ENCODE peak calls at places on chromosomes 11 and 22, in nine cellular contexts. One of them, this sample, is unnamed.

GRCh38 chr22:49206281-49206680 is 621.4 kb downstream of the BRD1 start:
- DNase-seq in IMR-90: no peak
- DNase-seq in SHP77: no peak
- DNase-seq in CD4-positive, alpha-beta T cell: no peak
- DNase-seq in midbrain: no peak
- DNase-seq in iris pigment epithelial cell: no peak
- DNase-seq in upper lobe of right lung: peak; percentile 48
- DNase-seq in brain microvascular endothelial cell: no peak
- DNase-seq in activated CD8-positive, alpha-beta T cell treated with anti-CD3 and anti-CD28 coated beads, Interleukin-2, amount 10 ng/mL, durations not matched to agents 7 days and 5 days: no peak
- DNase-seq in this sample: no peak

GRCh38 chr11:20638074-20638473 is 31.3 kb upstream of the NELL1 start:
- DNase-seq in CD4-positive, alpha-beta T cell: no peak
- DNase-seq in iris pigment epithelial cell: no peak
- DNase-seq in activated CD8-positive, alpha-beta T cell treated with anti-CD3 and anti-CD28 coated beads, Interleukin-2, amount 10 ng/mL, durations not matched to agents 7 days and 5 days: no peak
- DNase-seq in brain microvascular endothelial cell: no peak
- DNase-seq in upper lobe of right lung: no peak
- DNase-seq in IMR-90: no peak
- DNase-seq in midbrain: no peak
- DNase-seq in SHP77: no peak
- DNase-seq in this sample: no peak

GRCh38 chr11:121777056-121777455 is 324.3 kb upstream of the SORL1-AS1 start:
- DNase-seq in CD4-positive, alpha-beta T cell: no peak
- DNase-seq in SHP77: no peak
- DNase-seq in IMR-90: no peak
- DNase-seq in upper lobe of right lung: no peak
- DNase-seq in brain microvascular endothelial cell: no peak
- DNase-seq in iris pigment epithelial cell: no peak
- DNase-seq in activated CD8-positive, alpha-beta T cell treated with anti-CD3 and anti-CD28 coated beads, Interleukin-2, amount 10 ng/mL, durations not matched to agents 7 days and 5 days: no peak
- DNase-seq in midbrain: no peak
- DNase-seq in this sample: no peak

GRCh38 chr22:46364341-46365165 is 29.0 kb downstream of the TRMU start:
- DNase-seq in SHP77: no peak
- DNase-seq in activated CD8-positive, alpha-beta T cell treated with anti-CD3 and anti-CD28 coated beads, Interleukin-2, amount 10 ng/mL, durations not matched to agents 7 days and 5 days: no peak
- DNase-seq in brain microvascular endothelial cell: no peak
- DNase-seq in upper lobe of right lung: no peak
- DNase-seq in IMR-90: no peak
- DNase-seq in midbrain: no peak
- DNase-seq in CD4-positive, alpha-beta T cell: no peak
- DNase-seq in iris pigment epithelial cell: no peak
- DNase-seq in this sample: no peak

GRCh38 chr22:19258371-19258770 is 33.1 kb downstream of the CLTCL1 start:
- DNase-seq in activated CD8-positive, alpha-beta T cell treated with anti-CD3 and anti-CD28 coated beads, Interleukin-2, amount 10 ng/mL, durations not matched to agents 7 days and 5 days: no peak
- DNase-seq in IMR-90: no peak
- DNase-seq in upper lobe of right lung: no peak
- DNase-seq in iris pigment epithelial cell: no peak
- DNase-seq in brain microvascular endothelial cell: no peak
- DNase-seq in midbrain: no peak
- DNase-seq in SHP77: no peak
- DNase-seq in CD4-positive, alpha-beta T cell: no peak
- DNase-seq in this sample: no peak

GRCh38 chr11:113974741-113975470 is at the start of gene HTR3A:
- DNase-seq in brain microvascular endothelial cell: no peak
- DNase-seq in activated CD8-positive, alpha-beta T cell treated with anti-CD3 and anti-CD28 coated beads, Interleukin-2, amount 10 ng/mL, durations not matched to agents 7 days and 5 days: no peak
- DNase-seq in iris pigment epithelial cell: peak; percentile 34
- DNase-seq in CD4-positive, alpha-beta T cell: no peak
- DNase-seq in upper lobe of right lung: peak; percentile 85
- DNase-seq in midbrain: no peak
- DNase-seq in SHP77: peak; percentile 66
- DNase-seq in IMR-90: no peak
- DNase-seq in this sample: no peak

GRCh38 chr22:22400099-22400498 is 108.4 kb downstream of the ZNF280B start:
- DNase-seq in SHP77: no peak
- DNase-seq in activated CD8-positive, alpha-beta T cell treated with anti-CD3 and anti-CD28 coated beads, Interleukin-2, amount 10 ng/mL, durations not matched to agents 7 days and 5 days: peak; percentile 8
- DNase-seq in IMR-90: no peak
- DNase-seq in upper lobe of right lung: no peak
- DNase-seq in midbrain: no peak
- DNase-seq in CD4-positive, alpha-beta T cell: no peak
- DNase-seq in brain microvascular endothelial cell: no peak
- DNase-seq in iris pigment epithelial cell: no peak
- DNase-seq in this sample: no peak

GRCh38 chr22:21443057-21443734 is 24.0 kb upstream of the TMEM191C start:
- DNase-seq in iris pigment epithelial cell: no peak
- DNase-seq in SHP77: no peak
- DNase-seq in brain microvascular endothelial cell: no peak
- DNase-seq in midbrain: no peak
- DNase-seq in upper lobe of right lung: peak; percentile 40
- DNase-seq in CD4-positive, alpha-beta T cell: no peak
- DNase-seq in activated CD8-positive, alpha-beta T cell treated with anti-CD3 and anti-CD28 coated beads, Interleukin-2, amount 10 ng/mL, durations not matched to agents 7 days and 5 days: peak; percentile 13
- DNase-seq in IMR-90: no peak
- DNase-seq in this sample: no peak

GRCh38 chr11:107272561-107272960 is 185.1 kb downstream of the CWF19L2 start:
- DNase-seq in midbrain: no peak
- DNase-seq in IMR-90: no peak
- DNase-seq in CD4-positive, alpha-beta T cell: no peak
- DNase-seq in SHP77: no peak
- DNase-seq in brain microvascular endothelial cell: no peak
- DNase-seq in iris pigment epithelial cell: no peak
- DNase-seq in upper lobe of right lung: no peak
- DNase-seq in activated CD8-positive, alpha-beta T cell treated with anti-CD3 and anti-CD28 coated beads, Interleukin-2, amount 10 ng/mL, durations not matched to agents 7 days and 5 days: no peak
- DNase-seq in this sample: no peak

GRCh38 chr11:127002669-127003259 is 2.2 kb upstream of the KIRREL3 start:
- DNase-seq in CD4-positive, alpha-beta T cell: no peak
- DNase-seq in brain microvascular endothelial cell: no peak
- DNase-seq in IMR-90: no peak
- DNase-seq in iris pigment epithelial cell: no peak
- DNase-seq in midbrain: no peak
- DNase-seq in upper lobe of right lung: no peak
- DNase-seq in SHP77: no peak
- DNase-seq in activated CD8-positive, alpha-beta T cell treated with anti-CD3 and anti-CD28 coated beads, Interleukin-2, amount 10 ng/mL, durations not matched to agents 7 days and 5 days: no peak
- DNase-seq in this sample: no peak

GRCh38 chr11:68211546-68211945 is 1.6 kb downstream of the KMT5B start:
- DNase-seq in brain microvascular endothelial cell: no peak
- DNase-seq in midbrain: no peak
- DNase-seq in CD4-positive, alpha-beta T cell: no peak
- DNase-seq in iris pigment epithelial cell: no peak
- DNase-seq in activated CD8-positive, alpha-beta T cell treated with anti-CD3 and anti-CD28 coated beads, Interleukin-2, amount 10 ng/mL, durations not matched to agents 7 days and 5 days: no peak
- DNase-seq in SHP77: peak; percentile 8
- DNase-seq in IMR-90: no peak
- DNase-seq in upper lobe of right lung: no peak
- DNase-seq in this sample: no peak

GRCh38 chr11:93986716-93987115 is 34.4 kb upstream of the HEPHL1 start:
- DNase-seq in iris pigment epithelial cell: peak; percentile 2
- DNase-seq in brain microvascular endothelial cell: no peak
- DNase-seq in upper lobe of right lung: peak; percentile 65
- DNase-seq in midbrain: no peak
- DNase-seq in activated CD8-positive, alpha-beta T cell treated with anti-CD3 and anti-CD28 coated beads, Interleukin-2, amount 10 ng/mL, durations not matched to agents 7 days and 5 days: no peak
- DNase-seq in IMR-90: peak; percentile 10
- DNase-seq in CD4-positive, alpha-beta T cell: no peak
- DNase-seq in SHP77: peak; percentile 14
- DNase-seq in this sample: no peak

GRCh38 chr11:48044577-48044976 is 64.2 kb downstream of the PTPRJ start:
- DNase-seq in brain microvascular endothelial cell: no peak
- DNase-seq in iris pigment epithelial cell: no peak
- DNase-seq in upper lobe of right lung: no peak
- DNase-seq in SHP77: no peak
- DNase-seq in midbrain: peak; percentile 57
- DNase-seq in IMR-90: no peak
- DNase-seq in CD4-positive, alpha-beta T cell: no peak
- DNase-seq in activated CD8-positive, alpha-beta T cell treated with anti-CD3 and anti-CD28 coated beads, Interleukin-2, amount 10 ng/mL, durations not matched to agents 7 days and 5 days: no peak
- DNase-seq in this sample: no peak

GRCh38 chr11:59610289-59610688 is 5.3 kb downstream of the OSBP start:
- DNase-seq in activated CD8-positive, alpha-beta T cell treated with anti-CD3 and anti-CD28 coated beads, Interleukin-2, amount 10 ng/mL, durations not matched to agents 7 days and 5 days: no peak
- DNase-seq in IMR-90: no peak
- DNase-seq in iris pigment epithelial cell: no peak
- DNase-seq in CD4-positive, alpha-beta T cell: no peak
- DNase-seq in midbrain: no peak
- DNase-seq in brain microvascular endothelial cell: no peak
- DNase-seq in SHP77: no peak
- DNase-seq in upper lobe of right lung: no peak
- DNase-seq in this sample: no peak

GRCh38 chr11:57276857-57277505 is 39.9 kb upstream of the APLNR start:
- DNase-seq in SHP77: no peak
- DNase-seq in iris pigment epithelial cell: peak; percentile 74
- DNase-seq in brain microvascular endothelial cell: no peak
- DNase-seq in upper lobe of right lung: no peak
- DNase-seq in activated CD8-positive, alpha-beta T cell treated with anti-CD3 and anti-CD28 coated beads, Interleukin-2, amount 10 ng/mL, durations not matched to agents 7 days and 5 days: no peak
- DNase-seq in midbrain: no peak
- DNase-seq in CD4-positive, alpha-beta T cell: no peak
- DNase-seq in IMR-90: peak; percentile 41
- DNase-seq in this sample: no peak

GRCh38 chr11:7512525-7513209 is 1.1 kb upstream of the PPFIBP2 start:
- DNase-seq in SHP77: no peak
- DNase-seq in midbrain: peak; percentile 69
- DNase-seq in activated CD8-positive, alpha-beta T cell treated with anti-CD3 and anti-CD28 coated beads, Interleukin-2, amount 10 ng/mL, durations not matched to agents 7 days and 5 days: peak; percentile 38
- DNase-seq in IMR-90: no peak
- DNase-seq in iris pigment epithelial cell: peak; percentile 15
- DNase-seq in CD4-positive, alpha-beta T cell: no peak
- DNase-seq in brain microvascular endothelial cell: no peak
- DNase-seq in upper lobe of right lung: peak; percentile 85
- DNase-seq in this sample: peak; percentile 38

GRCh38 chr11:3942956-3943497 is 87.6 kb downstream of the STIM1 start:
- DNase-seq in SHP77: no peak
- DNase-seq in activated CD8-positive, alpha-beta T cell treated with anti-CD3 and anti-CD28 coated beads, Interleukin-2, amount 10 ng/mL, durations not matched to agents 7 days and 5 days: no peak
- DNase-seq in midbrain: no peak
- DNase-seq in IMR-90: no peak
- DNase-seq in brain microvascular endothelial cell: no peak
- DNase-seq in CD4-positive, alpha-beta T cell: no peak
- DNase-seq in upper lobe of right lung: no peak
- DNase-seq in iris pigment epithelial cell: no peak
- DNase-seq in this sample: no peak

GRCh38 chr11:104106136-104106754 is 57.7 kb downstream of the PDGFD start:
- DNase-seq in brain microvascular endothelial cell: no peak
- DNase-seq in SHP77: no peak
- DNase-seq in midbrain: no peak
- DNase-seq in upper lobe of right lung: no peak
- DNase-seq in iris pigment epithelial cell: peak; percentile 75
- DNase-seq in CD4-positive, alpha-beta T cell: no peak
- DNase-seq in IMR-90: peak; percentile 74
- DNase-seq in activated CD8-positive, alpha-beta T cell treated with anti-CD3 and anti-CD28 coated beads, Interleukin-2, amount 10 ng/mL, durations not matched to agents 7 days and 5 days: no peak
- DNase-seq in this sample: no peak

GRCh38 chr22:17913705-17914282 is 110.6 kb downstream of the MICAL3 start:
- DNase-seq in CD4-positive, alpha-beta T cell: no peak
- DNase-seq in brain microvascular endothelial cell: no peak
- DNase-seq in upper lobe of right lung: no peak
- DNase-seq in iris pigment epithelial cell: no peak
- DNase-seq in IMR-90: peak; percentile 58
- DNase-seq in midbrain: no peak
- DNase-seq in SHP77: no peak
- DNase-seq in activated CD8-positive, alpha-beta T cell treated with anti-CD3 and anti-CD28 coated beads, Interleukin-2, amount 10 ng/mL, durations not matched to agents 7 days and 5 days: no peak
- DNase-seq in this sample: no peak

GRCh38 chr22:26316732-26317131 is 112.3 kb upstream of the ASPHD2 start:
- DNase-seq in SHP77: no peak
- DNase-seq in activated CD8-positive, alpha-beta T cell treated with anti-CD3 and anti-CD28 coated beads, Interleukin-2, amount 10 ng/mL, durations not matched to agents 7 days and 5 days: no peak
- DNase-seq in CD4-positive, alpha-beta T cell: no peak
- DNase-seq in iris pigment epithelial cell: no peak
- DNase-seq in IMR-90: no peak
- DNase-seq in midbrain: no peak
- DNase-seq in brain microvascular endothelial cell: no peak
- DNase-seq in upper lobe of right lung: no peak
- DNase-seq in this sample: no peak

GRCh38 chr22:27480487-27480886 is 321.1 kb downstream of the MN1 start:
- DNase-seq in midbrain: peak; percentile 64
- DNase-seq in activated CD8-positive, alpha-beta T cell treated with anti-CD3 and anti-CD28 coated beads, Interleukin-2, amount 10 ng/mL, durations not matched to agents 7 days and 5 days: no peak
- DNase-seq in CD4-positive, alpha-beta T cell: no peak
- DNase-seq in SHP77: no peak
- DNase-seq in IMR-90: no peak
- DNase-seq in brain microvascular endothelial cell: no peak
- DNase-seq in iris pigment epithelial cell: no peak
- DNase-seq in upper lobe of right lung: no peak
- DNase-seq in this sample: no peak

GRCh38 chr11:77089004-77089545 is 13.6 kb upstream of the OMP start:
- DNase-seq in upper lobe of right lung: peak; percentile 50
- DNase-seq in brain microvascular endothelial cell: no peak
- DNase-seq in midbrain: no peak
- DNase-seq in IMR-90: no peak
- DNase-seq in CD4-positive, alpha-beta T cell: no peak
- DNase-seq in iris pigment epithelial cell: no peak
- DNase-seq in activated CD8-positive, alpha-beta T cell treated with anti-CD3 and anti-CD28 coated beads, Interleukin-2, amount 10 ng/mL, durations not matched to agents 7 days and 5 days: no peak
- DNase-seq in SHP77: no peak
- DNase-seq in this sample: no peak

GRCh38 chr22:42947211-42947990 is 67.5 kb downstream of the PACSIN2 start:
- DNase-seq in IMR-90: peak; percentile 41
- DNase-seq in upper lobe of right lung: no peak
- DNase-seq in CD4-positive, alpha-beta T cell: no peak
- DNase-seq in iris pigment epithelial cell: peak; percentile 57
- DNase-seq in SHP77: peak; percentile 74
- DNase-seq in brain microvascular endothelial cell: peak; percentile 37
- DNase-seq in activated CD8-positive, alpha-beta T cell treated with anti-CD3 and anti-CD28 coated beads, Interleukin-2, amount 10 ng/mL, durations not matched to agents 7 days and 5 days: no peak
- DNase-seq in midbrain: no peak
- DNase-seq in this sample: no peak

GRCh38 chr11:30586251-30587144 is at the start of gene MPPED2:
- DNase-seq in midbrain: no peak
- DNase-seq in CD4-positive, alpha-beta T cell: no peak
- DNase-seq in iris pigment epithelial cell: no peak
- DNase-seq in upper lobe of right lung: peak; percentile 65
- DNase-seq in brain microvascular endothelial cell: no peak
- DNase-seq in activated CD8-positive, alpha-beta T cell treated with anti-CD3 and anti-CD28 coated beads, Interleukin-2, amount 10 ng/mL, durations not matched to agents 7 days and 5 days: peak; percentile 36
- DNase-seq in SHP77: no peak
- DNase-seq in IMR-90: no peak
- DNase-seq in this sample: peak; percentile 65

GRCh38 chr11:116454020-116454645 is 318.7 kb downstream of the BUD13 start:
- DNase-seq in iris pigment epithelial cell: peak; percentile 20
- DNase-seq in IMR-90: peak; percentile 27
- DNase-seq in midbrain: peak; percentile 44
- DNase-seq in upper lobe of right lung: no peak
- DNase-seq in brain microvascular endothelial cell: peak; percentile 31
- DNase-seq in activated CD8-positive, alpha-beta T cell treated with anti-CD3 and anti-CD28 coated beads, Interleukin-2, amount 10 ng/mL, durations not matched to agents 7 days and 5 days: peak; percentile 39
- DNase-seq in SHP77: peak; percentile 47
- DNase-seq in CD4-positive, alpha-beta T cell: no peak
- DNase-seq in this sample: peak; percentile 32

GRCh38 chr11:131606936-131607335 is 236.5 kb downstream of the NTM start:
- DNase-seq in activated CD8-positive, alpha-beta T cell treated with anti-CD3 and anti-CD28 coated beads, Interleukin-2, amount 10 ng/mL, durations not matched to agents 7 days and 5 days: no peak
- DNase-seq in CD4-positive, alpha-beta T cell: no peak
- DNase-seq in midbrain: no peak
- DNase-seq in IMR-90: no peak
- DNase-seq in brain microvascular endothelial cell: no peak
- DNase-seq in SHP77: no peak
- DNase-seq in upper lobe of right lung: no peak
- DNase-seq in iris pigment epithelial cell: no peak
- DNase-seq in this sample: no peak

GRCh38 chr22:41857160-41857859 is 24.4 kb downstream of the SREBF2 start:
- DNase-seq in iris pigment epithelial cell: peak; percentile 69
- DNase-seq in SHP77: peak; percentile 56
- DNase-seq in CD4-positive, alpha-beta T cell: peak; percentile 74
- DNase-seq in upper lobe of right lung: no peak
- DNase-seq in midbrain: no peak
- DNase-seq in activated CD8-positive, alpha-beta T cell treated with anti-CD3 and anti-CD28 coated beads, Interleukin-2, amount 10 ng/mL, durations not matched to agents 7 days and 5 days: peak; percentile 79
- DNase-seq in brain microvascular endothelial cell: peak; percentile 41
- DNase-seq in IMR-90: peak; percentile 72
- DNase-seq in this sample: peak; percentile 48

This sample was measured in frontal cortex.